ENCODE peak calls at places on chromosome 5, in five cellular contexts. Y is tibial nerve; V is foreskin fibroblast; I is CD4-positive, alpha-beta memory T cell; S is Caco-2. B is an unnamed sample.

GRCh38 chr5:77915346-77915745 is 139.2 kb upstream of the TBCA start:
- DNase-seq in Y (no peak), V (no peak), I (no peak), S (no peak), B (no peak)

GRCh38 chr5:170216262-170216864 is 16.4 kb upstream of the C5orf58 start:
- DNase-seq in Y (no peak), V (peak), I (no peak), S (peak), B (no peak)

GRCh38 chr5:137833463-137833862 is 34.2 kb upstream of the MYOT start:
- DNase-seq in Y (no peak), V (peak), I (no peak), S (peak), B (no peak)

GRCh38 chr5:133953568-133954145 is 14.8 kb downstream of the C5orf15 start:
- DNase-seq in Y (no peak), V (no peak), I (no peak), S (no peak), B (no peak)

GRCh38 chr5:96219580-96220281 is 213.3 kb downstream of the PCSK1 start:
- DNase-seq in Y (no peak), V (peak), I (no peak), S (no peak), B (no peak)

GRCh38 chr5:36059571-36060515 is 6.8 kb downstream of the UGT3A2 start:
- DNase-seq in Y (no peak), V (peak), I (no peak), S (no peak), B (no peak)

GRCh38 chr5:122202952-122203351 is 73.6 kb downstream of the ZNF474 start:
- DNase-seq in Y (no peak), V (no peak), I (no peak), S (no peak), B (no peak)

GRCh38 chr5:103918668-103919367 is 356.2 kb upstream of the NUDT12 start:
- DNase-seq in Y (no peak), V (no peak), I (no peak), S (no peak), B (peak)

GRCh38 chr5:179126506-179126991 is 66.4 kb downstream of the ZNF354C start:
- DNase-seq in Y (no peak), V (no peak), I (no peak), S (peak), B (no peak)

GRCh38 chr5:105632043-105632442 is 2038.7 kb downstream of the EFNA5 start:
- DNase-seq in Y (no peak), V (peak), I (no peak), S (no peak), B (no peak)

GRCh38 chr5:95861221-95861857 is 38.8 kb upstream of the GLRX start:
- DNase-seq in Y (peak), V (peak), I (no peak), S (peak), B (peak)

GRCh38 chr5:151281001-151281639 is 22.4 kb downstream of the SLC36A3 start:
- DNase-seq in Y (no peak), V (no peak), I (no peak), S (no peak), B (no peak)

GRCh38 chr5:171673328-171673727 is 112.3 kb upstream of the SMIM23 start:
- DNase-seq in Y (peak), V (no peak), I (no peak), S (no peak), B (no peak)

GRCh38 chr5:56142620-56143431 is 90.3 kb downstream of the ANKRD55 start:
- DNase-seq in Y (no peak), V (no peak), I (no peak), S (no peak), B (no peak)

GRCh38 chr5:91146905-91147600 is 236.1 kb downstream of the ARRDC3 start:
- DNase-seq in Y (no peak), V (no peak), I (no peak), S (no peak), B (no peak)

GRCh38 chr5:33776151-33776550 is 115.6 kb downstream of the ADAMTS12 start:
- DNase-seq in Y (no peak), V (no peak), I (no peak), S (no peak), B (no peak)

GRCh38 chr5:9930156-9930555 is 300.0 kb upstream of the TAS2R1 start:
- DNase-seq in Y (no peak), V (peak), I (no peak), S (no peak), B (no peak)

GRCh38 chr5:159504106-159504856 is 174.0 kb upstream of the IL12B start:
- DNase-seq in Y (no peak), V (peak), I (no peak), S (no peak), B (no peak)

GRCh38 chr5:87390576-87391199 is 22.0 kb downstream of the CCNH start:
- DNase-seq in Y (no peak), V (no peak), I (no peak), S (no peak), B (no peak)

GRCh38 chr5:141369994-141370848 is at the start of gene PCDHGB3:
- DNase-seq in Y (no peak), V (peak), I (peak), S (no peak), B (no peak)

GRCh38 chr5:135242021-135242480 is 157.0 kb downstream of the MACROH2A1 start:
- DNase-seq in Y (no peak), V (peak), I (no peak), S (peak), B (no peak)

GRCh38 chr5:35145671-35146317 is 84.5 kb downstream of the PRLR start:
- DNase-seq in Y (no peak), V (no peak), I (no peak), S (no peak), B (no peak)

GRCh38 chr5:141870871-141871270 is 7.3 kb downstream of the PCDH1 start:
- DNase-seq in Y (no peak), V (no peak), I (no peak), S (no peak), B (no peak)

GRCh38 chr5:170570492-170570891 is 66.7 kb downstream of the KCNIP1 start:
- DNase-seq in Y (no peak), V (no peak), I (no peak), S (no peak), B (no peak)

GRCh38 chr5:123423278-123424149 is at the start of gene CEP120:
- DNase-seq in Y (peak), V (peak), I (peak), S (peak), B (peak)

GRCh38 chr5:99061711-99062110 is 132.9 kb upstream of the CHD1 start:
- DNase-seq in Y (no peak), V (peak), I (no peak), S (no peak), B (peak)

GRCh38 chr5:159337291-159337974 is 7.1 kb upstream of the IL12B start:
- DNase-seq in Y (no peak), V (peak), I (peak), S (no peak), B (no peak)

GRCh38 chr5:136031713-136032112 is 2.9 kb downstream of the TGFBI start:
- DNase-seq in Y (no peak), V (no peak), I (no peak), S (no peak), B (no peak)

GRCh38 chr5:107631805-107632362 is 38.9 kb downstream of the EFNA5 start:
- DNase-seq in Y (no peak), V (no peak), I (no peak), S (no peak), B (no peak)

GRCh38 chr5:65334077-65334476 is 147.6 kb downstream of the ADAMTS6 start:
- DNase-seq in Y (no peak), V (no peak), I (no peak), S (no peak), B (no peak)

GRCh38 chr5:54905942-54906537 is 79.4 kb downstream of the ESM1 start:
- DNase-seq in Y (peak), V (peak), I (peak), S (peak), B (peak)

GRCh38 chr5:40551706-40552557 is 127.8 kb upstream of the PTGER4 start:
- DNase-seq in Y (no peak), V (peak), I (no peak), S (no peak), B (peak)

GRCh38 chr5:167440846-167441245 is 850.6 kb upstream of the WWC1 start:
- DNase-seq in Y (no peak), V (no peak), I (no peak), S (no peak), B (no peak)

DNA sequence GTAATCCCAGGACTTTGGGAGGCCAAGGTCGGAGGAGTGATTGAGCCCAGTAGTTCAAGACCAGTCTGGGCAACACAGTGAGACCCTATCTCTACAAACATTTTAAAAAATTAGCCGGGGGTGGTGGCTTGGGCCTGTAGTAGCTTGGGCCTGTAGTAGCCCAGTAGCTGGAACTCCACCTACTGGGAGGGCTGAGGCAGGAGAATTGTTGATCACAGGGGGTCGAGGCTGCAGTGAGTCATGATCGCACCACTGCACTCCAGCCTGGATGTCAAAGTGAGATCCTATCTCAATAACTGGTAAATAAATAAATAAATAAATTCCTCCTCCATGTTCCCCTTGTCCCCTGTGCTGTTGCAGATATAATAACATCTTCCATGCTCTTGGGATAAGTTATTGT is 14.3 kb downstream of the VCAN start:
- DNase-seq in Y (no peak), V (no peak), I (no peak), S (no peak), B (no peak)
- H3K4me3 ChIP-seq in Y (no peak), V (no peak), I (no peak), S (no peak), B (no peak)

GRCh38 chr5:39076757-39077475 is 2.7 kb upstream of the RICTOR start:
- DNase-seq in Y (no peak), V (peak), I (no peak), S (no peak), B (no peak)
- H3K4me3 ChIP-seq in Y (no peak), V (no peak), I (no peak), S (no peak), B (no peak)

DNA sequence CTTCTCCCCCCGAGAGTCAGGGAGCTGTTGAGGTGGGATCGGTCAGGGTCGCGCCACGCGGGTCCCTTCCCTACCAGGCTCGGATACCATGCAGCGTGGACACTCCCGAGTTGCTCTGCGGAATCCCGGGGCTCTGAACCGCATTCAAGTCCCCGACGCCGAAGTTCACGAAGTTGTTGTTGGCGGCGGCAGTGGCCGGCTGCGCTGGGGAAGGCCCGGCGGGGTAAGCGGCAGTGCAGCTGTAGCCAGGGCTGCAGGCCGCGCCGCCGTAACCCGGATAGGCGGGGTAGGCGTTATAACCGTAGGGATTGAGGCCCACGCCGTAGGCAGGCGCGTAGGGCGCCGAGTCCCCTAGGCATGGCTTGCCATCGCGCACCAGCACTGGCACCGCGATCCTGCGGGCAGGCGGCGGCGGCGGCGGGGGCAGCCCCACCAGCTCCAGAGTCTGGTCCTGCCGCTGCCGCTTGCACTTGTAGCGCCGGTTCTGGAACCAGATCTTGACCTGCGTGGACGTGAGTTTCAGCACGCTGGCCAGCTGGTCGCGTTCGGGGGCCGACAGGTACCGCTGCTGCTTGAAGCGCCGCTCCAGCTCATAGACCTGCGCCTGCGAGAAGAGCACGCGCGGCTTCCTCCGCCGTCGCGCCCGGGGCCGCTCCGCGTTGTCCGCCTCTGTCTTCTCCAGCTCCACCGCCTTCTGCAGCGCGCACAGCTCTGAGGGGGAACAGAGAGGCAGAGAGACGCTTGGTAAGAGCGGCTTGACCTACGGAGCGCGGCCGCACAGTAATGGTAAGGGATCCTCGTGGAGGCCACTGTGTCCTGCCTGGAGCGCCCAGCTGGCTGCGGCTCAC is 2.3 kb downstream of the NKX2-5 start:
- DNase-seq in Y (no peak), V (no peak), I (no peak), S (no peak), B (no peak)
- H3K4me3 ChIP-seq in Y (no peak), V (no peak), I (no peak), S (no peak), B (no peak)

GRCh38 chr5:177362871-177363507 is 5.3 kb downstream of the RGS14 start:
- DNase-seq in Y (peak), V (peak), I (peak), S (peak), B (no peak)
- H3K4me3 ChIP-seq in Y (peak), V (peak), I (peak), S (peak), B (peak)

GRCh38 chr5:155303134-155303533 is 289.6 kb downstream of the KIF4B start:
- DNase-seq in Y (no peak), V (no peak), I (no peak), S (no peak), B (no peak)
- H3K4me3 ChIP-seq in Y (no peak), V (no peak), I (no peak), S (no peak), B (no peak)

DNA sequence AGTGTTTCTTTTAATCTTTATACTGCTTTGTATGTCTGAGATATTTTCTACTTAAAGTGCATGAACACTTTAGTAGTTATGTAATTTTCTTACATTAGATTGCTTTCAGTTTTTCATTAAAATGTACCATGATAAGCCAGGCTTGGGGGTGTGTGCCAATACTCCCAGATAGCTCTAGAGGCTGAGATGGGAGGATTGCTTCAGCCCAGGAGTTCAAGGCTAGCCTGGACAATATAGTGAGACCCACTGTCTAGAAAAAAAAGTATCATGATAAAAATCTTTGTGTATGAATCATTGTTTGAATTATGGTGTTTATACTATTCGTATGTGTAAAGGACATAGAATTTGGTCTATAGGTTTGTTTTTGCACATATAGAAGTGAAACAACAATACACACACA is 2.9 kb downstream of the RAD50 start:
- DNase-seq in Y (no peak), V (no peak), I (no peak), S (no peak), B (no peak)
- H3K4me3 ChIP-seq in Y (no peak), V (no peak), I (no peak), S (no peak), B (no peak)

GRCh38 chr5:131630963-131631350 is 4.1 kb downstream of the RAPGEF6 start:
- DNase-seq in Y (no peak), V (no peak), I (no peak), S (no peak), B (no peak)
- H3K4me3 ChIP-seq in Y (no peak), V (no peak), I (no peak), S (no peak), B (no peak)